ENCODE peak calls at places on chromosome 9, in ten cellular contexts. W is spleen; X is GM04503; I is MCF 10A; K is upper lobe of left lung; S is astrocyte of the spinal cord; R is amniotic stem cell; Z is amygdala; M is hypothalamus; C is activated CD4-positive, alpha-beta T cell treated with anti-CD3 and anti-CD28 coated beads for 24 hours. N is an unnamed sample.

GRCh38 chr9:127349483-127350127 is 47.4 kb upstream of the SLC2A8 start:
- DNase-seq in W (no peak), X (no peak), I (no peak), K (no peak), S (no peak), R (no peak), Z (no peak), M (no peak), C (no peak), N (no peak)

GRCh38 chr9:13718539-13718938 is 439.0 kb upstream of the MPDZ start:
- DNase-seq in W (no peak), X (no peak), I (peak; percentile 7), K (no peak), S (peak; percentile 46), R (no peak), Z (no peak), M (no peak), C (no peak), N (no peak)

GRCh38 chr9:14313378-14313940 is 482 bp downstream of the NFIB start:
- DNase-seq in W (no peak), X (no peak), I (peak; percentile 46), K (no peak), S (peak; percentile 61), R (peak; percentile 3), Z (no peak), M (no peak), C (no peak), N (no peak)

GRCh38 chr9:84894859-84895258 is 225.3 kb downstream of the NTRK2 start:
- DNase-seq in W (no peak), X (no peak), I (no peak), K (no peak), S (no peak), R (no peak), Z (no peak), M (no peak), C (no peak), N (no peak)

GRCh38 chr9:128084746-128085145 is 16.7 kb downstream of the SLC25A25 start:
- DNase-seq in W (no peak), X (no peak), I (no peak), K (no peak), S (no peak), R (no peak), Z (no peak), M (no peak), C (no peak), N (no peak)

GRCh38 chr9:110189559-110190311 is 18.2 kb downstream of the C9orf152 start:
- DNase-seq in W (no peak), X (no peak), I (no peak), K (peak; percentile 31), S (no peak), R (no peak), Z (no peak), M (no peak), C (no peak), N (no peak)

GRCh38 chr9:116873441-116873840 is 186.3 kb downstream of the TRIM32 start:
- DNase-seq in W (no peak), X (no peak), I (no peak), K (no peak), S (no peak), R (no peak), Z (no peak), M (no peak), C (no peak), N (no peak)

GRCh38 chr9:14292181-14292773 is 21.7 kb downstream of the NFIB start:
- DNase-seq in W (no peak), X (no peak), I (no peak), K (no peak), S (no peak), R (no peak), Z (no peak), M (no peak), C (no peak), N (no peak)

GRCh38 chr9:98580956-98581355 is 127.8 kb downstream of the GABBR2 start:
- DNase-seq in W (peak; percentile 61), X (no peak), I (no peak), K (no peak), S (no peak), R (no peak), Z (no peak), M (no peak), C (no peak), N (no peak)

GRCh38 chr9:14095272-14095671 is 218.7 kb downstream of the NFIB start:
- DNase-seq in W (no peak), X (no peak), I (no peak), K (no peak), S (no peak), R (no peak), Z (no peak), M (no peak), C (no peak), N (no peak)

GRCh38 chr9:83199240-83199639 is 136.3 kb upstream of the RASEF start:
- DNase-seq in W (no peak), X (peak; percentile 3), I (peak; percentile 56), K (no peak), S (peak; percentile 60), R (peak; percentile 2), Z (peak; percentile 22), M (peak; percentile 41), C (no peak), N (no peak)

GRCh38 chr9:76654051-76654461 is 110.2 kb upstream of the PCA3 start:
- DNase-seq in W (no peak), X (peak; percentile 44), I (no peak), K (no peak), S (no peak), R (no peak), Z (no peak), M (no peak), C (no peak), N (no peak)

GRCh38 chr9:134437417-134438203 is 111.4 kb downstream of the RXRA start:
- DNase-seq in W (no peak), X (no peak), I (no peak), K (peak; percentile 80), S (no peak), R (no peak), Z (no peak), M (no peak), C (no peak), N (no peak)

GRCh38 chr9:73553295-73553694 is 401.6 kb downstream of the ANXA1 start:
- DNase-seq in W (no peak), X (no peak), I (no peak), K (no peak), S (no peak), R (no peak), Z (no peak), M (no peak), C (no peak), N (no peak)

GRCh38 chr9:134049236-134049635 is 18.6 kb downstream of the BRD3 start:
- DNase-seq in W (no peak), X (no peak), I (no peak), K (no peak), S (no peak), R (no peak), Z (no peak), M (no peak), C (no peak), N (no peak)

GRCh38 chr9:26159575-26160392 is 481.5 kb upstream of the TUSC1 start:
- DNase-seq in W (no peak), X (no peak), I (no peak), K (no peak), S (no peak), R (no peak), Z (no peak), M (no peak), C (no peak), N (no peak)

GRCh38 chr9:110650261-110650660 is 18.3 kb upstream of the MUSK start:
- DNase-seq in W (no peak), X (peak; percentile 59), I (peak; percentile 17), K (no peak), S (peak; percentile 71), R (peak; percentile 54), Z (no peak), M (no peak), C (no peak), N (no peak)

GRCh38 chr9:136372561-136373299 is 739 bp downstream of the CARD9 start:
- DNase-seq in W (peak; percentile 90), X (peak; percentile 44), I (peak; percentile 30), K (peak; percentile 88), S (peak; percentile 66), R (no peak), Z (no peak), M (peak; percentile 53), C (no peak), N (no peak)

GRCh38 chr9:32703635-32704034 is 68.2 kb upstream of the TAF1L start:
- DNase-seq in W (no peak), X (no peak), I (peak; percentile 49), K (no peak), S (no peak), R (no peak), Z (no peak), M (no peak), C (no peak), N (no peak)

GRCh38 chr9:18474778-18475177 is 825 bp downstream of the ADAMTSL1 start:
- DNase-seq in W (no peak), X (peak; percentile 37), I (peak; percentile 25), K (no peak), S (peak; percentile 64), R (peak; percentile 29), Z (no peak), M (no peak), C (no peak), N (no peak)

GRCh38 chr9:37840560-37841194 is 40.1 kb downstream of the DCAF10 start:
- DNase-seq in W (no peak), X (peak; percentile 21), I (peak; percentile 83), K (no peak), S (peak; percentile 70), R (peak; percentile 49), Z (no peak), M (no peak), C (peak; percentile 6), N (no peak)

GRCh38 chr9:98867434-98868168 is 60.1 kb downstream of the GALNT12 start:
- DNase-seq in W (no peak), X (peak; percentile 89), I (peak; percentile 89), K (peak; percentile 48), S (peak; percentile 93), R (peak; percentile 53), Z (no peak), M (peak; percentile 18), C (no peak), N (no peak)

GRCh38 chr9:84789463-84789830 is 119.9 kb downstream of the NTRK2 start:
- DNase-seq in W (no peak), X (no peak), I (no peak), K (no peak), S (no peak), R (no peak), Z (no peak), M (no peak), C (no peak), N (no peak)

GRCh38 chr9:98087420-98088354 is 31.2 kb downstream of the NANS start:
- DNase-seq in W (peak; percentile 86), X (no peak), I (no peak), K (peak; percentile 48), S (peak; percentile 55), R (no peak), Z (no peak), M (no peak), C (no peak), N (no peak)

GRCh38 chr9:138040446-138041430 is 163.2 kb downstream of the CACNA1B start:
- DNase-seq in W (no peak), X (no peak), I (no peak), K (peak; percentile 6), S (no peak), R (no peak), Z (no peak), M (no peak), C (no peak), N (peak; percentile 57)

GRCh38 chr9:5866685-5867084 is 24.0 kb upstream of the MLANA start:
- DNase-seq in W (no peak), X (no peak), I (no peak), K (no peak), S (no peak), R (no peak), Z (no peak), M (no peak), C (no peak), N (no peak)

N was measured in chondrocyte.